ENCODE peak calls at places on chromosome 10, in eight cellular contexts. M, U, N, Q, G, B, F and L are unnamed samples.

GRCh38 chr10:80270887-80271286 is 18.6 kb downstream of the MAT1A start:
- DNase-seq in N (no peak), U (no peak), B (no peak), G (peak), M (no peak), Q (peak), F (no peak), L (no peak)

GRCh38 chr10:43402880-43403452 is 6.0 kb downstream of the HNRNPF start:
- DNase-seq in G (no peak), F (no peak), U (no peak), Q (no peak), N (no peak), M (no peak), B (no peak), L (no peak)

GRCh38 chr10:17444062-17444714 is 10.2 kb downstream of the ST8SIA6 start:
- DNase-seq in B (peak), G (no peak), U (no peak), M (no peak), F (no peak), N (no peak), Q (no peak), L (no peak)

GRCh38 chr10:13993634-13994033 is 337.1 kb downstream of the FRMD4A start:
- DNase-seq in M (no peak), B (no peak), G (no peak), U (no peak), N (no peak), Q (no peak), F (no peak), L (no peak)

GRCh38 chr10:132560248-132560731 is 22.7 kb downstream of the INPP5A start:
- DNase-seq in G (peak), Q (no peak), M (no peak), B (no peak), F (no peak), U (no peak), N (peak), L (no peak)

GRCh38 chr10:30581779-30582380 is 47.7 kb downstream of the LYZL2 start:
- DNase-seq in U (no peak), G (no peak), M (no peak), F (peak), N (peak), Q (peak), B (peak), L (no peak)

GRCh38 chr10:54800677-54801480 is at the start of gene PCDH15:
- DNase-seq in F (peak), N (no peak), G (no peak), Q (no peak), M (no peak), U (peak), B (no peak), L (no peak)

GRCh38 chr10:4217653-4218052 is 432.6 kb upstream of the KLF6 start:
- DNase-seq in B (no peak), N (no peak), M (no peak), G (no peak), U (no peak), Q (no peak), F (no peak), L (no peak)

GRCh38 chr10:10432306-10433035 is 585.2 kb upstream of the CELF2 start:
- DNase-seq in G (no peak), Q (no peak), N (no peak), U (no peak), M (no peak), B (no peak), F (no peak), L (no peak)

GRCh38 chr10:27482984-27483956 is 20.8 kb upstream of the RAB18 start:
- DNase-seq in F (no peak), B (no peak), G (no peak), U (no peak), N (peak), M (no peak), Q (no peak), L (peak)

GRCh38 chr10:61902448-61903183 is 1.1 kb downstream of the ARID5B start:
- DNase-seq in U (no peak), F (peak), M (no peak), Q (peak), B (peak), N (peak), G (peak), L (peak)

GRCh38 chr10:96524745-96525144 is 11.0 kb upstream of the TLL2 start:
- DNase-seq in U (no peak), N (no peak), B (no peak), M (no peak), Q (no peak), F (no peak), G (no peak), L (no peak)

GRCh38 chr10:61188691-61189090 is 244.7 kb upstream of the RHOBTB1 start:
- DNase-seq in B (no peak), G (no peak), F (no peak), Q (no peak), U (no peak), N (no peak), M (no peak), L (no peak)

GRCh38 chr10:3539696-3540383 is 245.2 kb downstream of the KLF6 start:
- DNase-seq in Q (no peak), F (no peak), U (no peak), B (no peak), G (no peak), M (no peak), N (no peak), L (no peak)

GRCh38 chr10:102408728-102409603 is 9.6 kb downstream of the PSD start:
- DNase-seq in F (peak), U (peak), Q (no peak), N (no peak), B (peak), G (peak), M (no peak), L (no peak)

GRCh38 chr10:73941300-73941699 is 30.4 kb downstream of the PLAU start:
- DNase-seq in Q (peak), N (no peak), U (no peak), G (no peak), F (no peak), M (no peak), B (no peak), L (no peak)

GRCh38 chr10:95308389-95309302 is 17.8 kb upstream of the PDLIM1 start:
- DNase-seq in U (no peak), Q (peak), F (peak), G (peak), N (peak), B (no peak), M (peak), L (peak)

GRCh38 chr10:103598654-103599115 is 105.2 kb downstream of the NEURL1 start:
- DNase-seq in Q (peak), M (peak), B (peak), F (peak), N (peak), U (peak), G (peak), L (peak)

GRCh38 chr10:93456480-93456879 is 25.7 kb downstream of the MYOF start:
- DNase-seq in U (no peak), M (no peak), Q (no peak), G (no peak), B (no peak), F (peak), N (no peak), L (no peak)

GRCh38 chr10:95229724-95230627 is 35.9 kb downstream of the ACSM6 start:
- DNase-seq in N (peak), Q (peak), U (no peak), M (peak), B (no peak), G (no peak), F (peak), L (peak)

GRCh38 chr10:103784723-103785418 is 70.5 kb downstream of the SH3PXD2A start:
- DNase-seq in M (no peak), G (peak), B (no peak), U (peak), Q (no peak), F (no peak), N (no peak), L (no peak)

GRCh38 chr10:129023057-129023456 is 444.0 kb upstream of the MGMT start:
- DNase-seq in U (no peak), F (no peak), B (no peak), N (no peak), G (no peak), M (no peak), Q (no peak), L (no peak)

GRCh38 chr10:58857251-58857650 is 319.2 kb upstream of the PHYHIPL start:
- DNase-seq in B (no peak), Q (no peak), N (no peak), M (no peak), U (no peak), G (no peak), F (no peak), L (no peak)